ENCODE peak calls at places on chromosome 10, in four cellular contexts. G is stimulated activated CD4-positive, alpha-beta T cell treated with anti-CD3 and anti-CD28 coated beads, Interleukin-4, amount 100 ng/mL, for 48 hours; Q is cardiac muscle cell; T is heart left ventricle. D is an unnamed sample.
A peak's percentile ranks its signal among the peaks of the same experiment; 100 is the strongest.

GRCh38 chr10:70357447-70358035 is 24.9 kb downstream of the LRRC20 start:
- DNase-seq in G (no peak), Q (no peak), T (no peak), D (no peak)

GRCh38 chr10:111531690-111532089 is 454.9 kb downstream of the ADRA2A start:
- DNase-seq in G (no peak), Q (no peak), T (no peak), D (no peak)

GRCh38 chr10:26381986-26382385 is 56.2 kb upstream of the APBB1IP start:
- DNase-seq in G (no peak), Q (no peak), T (no peak), D (no peak)

GRCh38 chr10:88932539-88933256 is 19.9 kb downstream of the ACTA2 start:
- DNase-seq in G (peak; percentile 13), Q (peak; percentile 84), T (no peak), D (peak; percentile 69)

GRCh38 chr10:101133489-101134298 is 2.6 kb downstream of the TLX1 start:
- DNase-seq in G (no peak), Q (no peak), T (no peak), D (no peak)

GRCh38 chr10:103598654-103599115 is 105.2 kb downstream of the NEURL1 start:
- DNase-seq in G (no peak), Q (peak; percentile 51), T (no peak), D (peak; percentile 74)

GRCh38 chr10:14450041-14450491 is 119.3 kb upstream of the FRMD4A start:
- DNase-seq in G (no peak), Q (peak; percentile 76), T (peak; percentile 78), D (no peak)

GRCh38 chr10:114489521-114490310 is 85.4 kb upstream of the AFAP1L2 start:
- DNase-seq in G (no peak), Q (no peak), T (no peak), D (peak; percentile 80)

GRCh38 chr10:13348216-13349017 is at the start of gene SEPHS1:
- DNase-seq in G (peak; percentile 82), Q (peak; percentile 86), T (peak; percentile 85), D (peak; percentile 78)

GRCh38 chr10:11678074-11678793 is 63.9 kb upstream of the ECHDC3 start:
- DNase-seq in G (peak; percentile 21), Q (no peak), T (no peak), D (no peak)

GRCh38 chr10:51747211-51747610 is 47.8 kb upstream of the CSTF2T start:
- DNase-seq in G (no peak), Q (no peak), T (no peak), D (no peak)

GRCh38 chr10:83692196-83692595 is 447.1 kb upstream of the GHITM start:
- DNase-seq in G (no peak), Q (no peak), T (no peak), D (no peak)

GRCh38 chr10:520402-520787 is 169.1 kb downstream of the DIP2C start:
- DNase-seq in G (no peak), Q (peak; percentile 31), T (no peak), D (peak; percentile 39)

GRCh38 chr10:120508393-120508792 is 51.4 kb downstream of the PLPP4 start:
- DNase-seq in G (no peak), Q (no peak), T (no peak), D (no peak)

GRCh38 chr10:71679425-71679824 is 40.2 kb downstream of the C10orf105 start:
- DNase-seq in G (no peak), Q (no peak), T (peak; percentile 74), D (no peak)

GRCh38 chr10:51765284-51765971 is 66.0 kb upstream of the CSTF2T start:
- DNase-seq in G (no peak), Q (no peak), T (no peak), D (no peak)

GRCh38 chr10:126930506-126931458 is 25.6 kb downstream of the DOCK1 start:
- DNase-seq in G (no peak), Q (no peak), T (no peak), D (no peak)

GRCh38 chr10:106935978-106936451 is 228.5 kb downstream of the SORCS1 start:
- DNase-seq in G (no peak), Q (no peak), T (no peak), D (no peak)